ENCODE peak calls at places on chromosomes 13 and 19, in four cellular contexts. V is ovary, F is ascending aorta, K is endothelial cell of umbilical vein. G is an unnamed sample.
A peak's percentile ranks its signal among the peaks of the same experiment; 100 is the strongest.

GRCh38 chr13:43799191-43799590 is 12.4 kb upstream of the ENOX1 start:
- DNase-seq in V (no peak), F (no peak), K (no peak), G (no peak)

GRCh38 chr13:47837104-47837880 is 163.8 kb downstream of the SUCLA2 start:
- DNase-seq in V (no peak), F (no peak), K (no peak), G (no peak)

GRCh38 chr19:41877916-41878905 is 1.1 kb downstream of the CD79A start:
- DNase-seq in V (no peak), F (no peak), K (no peak), G (no peak)

GRCh38 chr19:35041548-35042055 is at the start of gene HPN:
- DNase-seq in V (no peak), F (no peak), K (no peak), G (no peak)

GRCh38 chr13:97371486-97372109 is 62.4 kb upstream of the RAP2A start:
- DNase-seq in V (no peak), F (no peak), K (no peak), G (no peak)

GRCh38 chr13:28530729-28531194 is 35.8 kb upstream of the FLT1 start:
- DNase-seq in V (no peak), F (no peak), K (no peak), G (no peak)

GRCh38 chr19:19276386-19276785 is 3.3 kb upstream of the TM6SF2 start:
- DNase-seq in V (no peak), F (no peak), K (no peak), G (no peak)

GRCh38 chr13:35887028-35887666 is 244.0 kb downstream of the DCLK1 start:
- DNase-seq in V (no peak), F (no peak), K (no peak), G (no peak)

GRCh38 chr19:459724-460511 is 915 bp downstream of the SHC2 start:
- DNase-seq in V (peak; percentile 71), F (no peak), K (peak; percentile 63), G (peak; percentile 89)

GRCh38 chr19:40989453-40989852 is 1.6 kb upstream of the CYP2B6 start:
- DNase-seq in V (no peak), F (no peak), K (no peak), G (no peak)

GRCh38 chr13:36438594-36439483 is 6.5 kb downstream of the CCNA1 start:
- DNase-seq in V (no peak), F (no peak), K (no peak), G (no peak)

GRCh38 chr19:36420961-36421748 is 2.7 kb upstream of the ZFP82 start:
- DNase-seq in V (no peak), F (no peak), K (peak; percentile 33), G (no peak)

GRCh38 chr13:100767192-100767591 is 92.6 kb upstream of the TMTC4 start:
- DNase-seq in V (no peak), F (no peak), K (no peak), G (no peak)

GRCh38 chr13:98393873-98394272 is 183.0 kb downstream of the STK24 start:
- DNase-seq in V (no peak), F (no peak), K (no peak), G (no peak)

GRCh38 chr19:38650911-38651584 is 3.6 kb downstream of the ACTN4 start:
- DNase-seq in V (no peak), F (peak; percentile 88), K (peak; percentile 60), G (peak; percentile 81)

GRCh38 chr19:35495107-35496064 is 5.1 kb upstream of the KRTDAP start:
- DNase-seq in V (peak; percentile 70), F (peak; percentile 74), K (peak; percentile 44), G (peak; percentile 83)

GRCh38 chr13:99690426-99691189 is 189.3 kb downstream of the TM9SF2 start:
- DNase-seq in V (no peak), F (no peak), K (no peak), G (no peak)
- H3K4me3 ChIP-seq in V (no peak overlapping the region), F (no peak overlapping the region), K (no peak overlapping the region), G (no peak overlapping the region)

GRCh38 chr13:113981611-113982295 is 7.9 kb upstream of the C13orf46 start:
- DNase-seq in V (no peak), F (no peak), K (no peak), G (peak; percentile 62)
- H3K36me3 ChIP-seq in V (no peaks in the 10 kb centered on the region), F (peaks cover 35% of the 10 kb centered on the region), K (peaks cover 42% of the 10 kb centered on the region), G (peaks cover 56% of the 10 kb centered on the region)

GRCh38 chr19:48637449-48637947 is 319 bp upstream of the DBP start:
- DNase-seq in V (peak; percentile 100), F (peak; percentile 100), K (peak; percentile 98), G (peak; percentile 100)
- H3K4me3 ChIP-seq in V (peak overlapping the region; percentile 60), F (peak overlapping the region; percentile 89), K (no peak overlapping the region), G (peak overlapping the region; percentile 89)

DNA sequence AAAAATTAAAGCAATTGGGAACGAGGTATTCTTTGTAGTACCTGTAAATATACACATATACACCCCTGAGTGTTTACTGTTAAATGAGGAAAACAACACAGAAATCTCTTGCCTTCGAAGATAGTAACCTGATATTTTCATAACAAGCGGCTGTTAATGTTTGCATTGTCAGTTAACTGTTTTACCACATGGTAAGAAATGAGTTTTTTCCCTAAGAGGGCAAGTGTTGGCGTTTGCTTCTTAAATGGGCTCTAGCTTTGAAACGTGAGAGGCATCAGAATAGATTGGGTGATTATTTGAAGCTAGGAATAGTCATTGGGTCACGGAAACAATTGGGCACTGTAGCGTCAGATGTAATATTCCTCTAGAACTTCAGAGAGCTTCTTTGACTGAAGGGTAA is 22.0 kb upstream of the UPF3A start:
- DNase-seq in V (no peak), F (no peak), K (no peak), G (no peak)
- H3K36me3 ChIP-seq in V (no peaks in the 10 kb centered on the region), F (peaks cover 74% of the 10 kb centered on the region), K (peaks cover 20% of the 10 kb centered on the region), G (peaks cover 58% of the 10 kb centered on the region)

GRCh38 chr19:11194657-11195056 is 2.7 kb downstream of the KANK2 start:
- DNase-seq in V (peak; percentile 71), F (no peak), K (no peak), G (peak; percentile 82)

GRCh38 chr19:11195169-11195568 is 2.2 kb downstream of the KANK2 start:
- DNase-seq in V (peak; percentile 60), F (no peak), K (no peak), G (peak; percentile 78)

GRCh38 chr19:11191934-11192333 is 5.4 kb downstream of the KANK2 start:
- DNase-seq in V (no peak), F (no peak), K (no peak), G (no peak)

GRCh38 chr19:11194173-11194572 is 3.2 kb downstream of the KANK2 start:
- DNase-seq in V (no peak), F (no peak), K (no peak), G (no peak)

DNA sequence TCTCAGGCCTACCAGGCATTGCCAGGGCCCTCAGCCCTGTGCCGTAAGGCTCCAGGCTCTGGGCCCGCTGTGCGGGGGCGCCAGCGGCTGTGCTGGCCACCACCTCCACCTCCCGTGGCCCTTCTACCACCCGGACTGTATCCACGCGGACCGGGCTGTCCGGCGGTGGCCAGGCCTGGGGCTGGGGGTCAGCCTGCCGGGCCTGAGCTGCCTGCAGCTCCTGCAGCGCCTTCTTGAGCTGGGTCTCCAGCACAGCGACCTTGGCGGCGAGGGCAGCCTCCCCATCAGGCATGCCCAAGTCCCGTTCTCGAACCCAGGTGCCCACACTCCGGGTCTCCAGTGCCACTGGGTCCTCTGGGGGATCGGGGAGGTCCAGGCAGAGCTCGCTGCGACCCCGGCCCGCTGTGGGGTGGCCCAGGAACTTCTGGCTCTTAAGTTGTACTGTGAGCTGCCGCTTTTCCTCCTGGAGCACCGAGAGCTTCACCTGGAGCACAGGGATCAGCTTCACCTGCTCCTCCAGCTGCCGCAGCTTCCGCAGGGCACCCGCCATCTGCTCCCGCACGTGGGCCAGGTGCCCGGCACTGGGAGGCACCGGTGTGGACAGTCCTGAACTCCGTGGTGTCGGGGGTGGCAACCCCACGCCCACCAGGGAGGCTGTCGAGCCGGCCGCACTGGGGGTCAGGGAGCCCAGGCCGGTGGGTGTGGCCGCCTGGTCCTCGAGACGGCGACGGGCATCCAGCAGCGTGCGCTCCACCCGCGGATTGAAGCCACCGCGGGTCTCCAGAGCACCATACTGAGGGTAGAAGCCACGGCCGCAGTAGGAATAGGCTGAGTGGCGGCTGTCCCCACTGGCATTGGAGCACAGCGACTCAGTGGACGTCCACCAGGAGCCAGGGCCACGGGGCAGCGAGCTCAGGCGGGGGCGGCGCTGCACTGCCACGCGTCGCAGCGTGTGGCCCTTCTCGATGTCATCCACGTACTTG is 4.1 kb downstream of the KANK2 start:
- DNase-seq in V (peak; percentile 37), F (no peak), K (no peak), G (no peak)
- H3K4me3 ChIP-seq in V (no peak overlapping the region), F (peak overlapping the region; percentile 67), K (no peak overlapping the region), G (peak overlapping the region; percentile 75)

GRCh38 chr19:5134683-5135082 is 165.8 kb downstream of the KDM4B start:
- DNase-seq in V (no peak), F (no peak), K (no peak), G (no peak)

GRCh38 chr19:5133986-5134595 is 165.2 kb downstream of the KDM4B start:
- DNase-seq in V (no peak), F (no peak), K (no peak), G (no peak)

GRCh38 chr19:5137114-5137513 is 168.2 kb downstream of the KDM4B start:
- DNase-seq in V (no peak), F (no peak), K (no peak), G (no peak)

GRCh38 chr19:5137571-5138124 is 168.7 kb downstream of the KDM4B start:
- DNase-seq in V (no peak), F (no peak), K (no peak), G (no peak)

GRCh38 chr19:5136060-5136855 is 167.3 kb downstream of the KDM4B start:
- DNase-seq in V (no peak), F (no peak), K (no peak), G (no peak)
- H3K36me3 ChIP-seq in V (no peaks in the 10 kb centered on the region), F (peaks cover 71% of the 10 kb centered on the region), K (peaks cover 43% of the 10 kb centered on the region), G (peaks cover 9% of the 10 kb centered on the region)

G was measured in sigmoid colon.